ENCODE peak calls at places on chromosomes 6 and 20, in four cellular contexts. H, V, M and J are unnamed samples.

GRCh38 chr20:43583982-43584432 is 6.7 kb upstream of the IFT52 start:
- DNase-seq in H (peak; percentile 97), V (peak; percentile 51), M (no peak), J (no peak)

GRCh38 chr6:34068462-34069044 is 77.3 kb downstream of the GRM4 start:
- DNase-seq in H (no peak), V (no peak), M (no peak), J (no peak)

GRCh38 chr20:24502184-24502583 is 32.8 kb downstream of the SYNDIG1 start:
- DNase-seq in H (no peak), V (peak; percentile 2), M (no peak), J (no peak)

GRCh38 chr6:33609444-33610034 is 11.6 kb upstream of the ITPR3 start:
- DNase-seq in H (no peak), V (no peak), M (no peak), J (no peak)

GRCh38 chr6:157954150-157955117 is 27.2 kb upstream of the SYNJ2 start:
- DNase-seq in H (no peak), V (no peak), M (no peak), J (peak; percentile 20)

GRCh38 chr20:24289737-24290481 is 179.5 kb upstream of the SYNDIG1 start:
- DNase-seq in H (no peak), V (no peak), M (no peak), J (no peak)

GRCh38 chr6:24899647-24900325 is 36.0 kb downstream of the RIPOR2 start:
- DNase-seq in H (no peak), V (no peak), M (no peak), J (no peak)

GRCh38 chr20:43725666-43726065 is 1.1 kb downstream of the GTSF1L start:
- DNase-seq in H (no peak), V (no peak), M (no peak), J (no peak)

GRCh38 chr20:52975024-52975732 is 3.0 kb downstream of the TSHZ2 start:
- DNase-seq in H (no peak), V (no peak), M (no peak), J (no peak)

GRCh38 chr6:45608252-45608911 is 230.6 kb upstream of the SUPT3H start:
- DNase-seq in H (no peak), V (no peak), M (no peak), J (no peak)

GRCh38 chr6:128569737-128570438 is 49.5 kb upstream of the PTPRK start:
- DNase-seq in H (no peak), V (peak; percentile 87), M (no peak), J (no peak)

GRCh38 chr20:46999821-47000465 is 105.3 kb downstream of the EYA2 start:
- DNase-seq in H (no peak), V (no peak), M (no peak), J (no peak)

GRCh38 chr6:13307508-13307995 is 20.8 kb downstream of the TBC1D7 start:
- DNase-seq in H (no peak), V (no peak), M (no peak), J (peak; percentile 68)

GRCh38 chr6:10177703-10178102 is 237.2 kb downstream of the TFAP2A start:
- DNase-seq in H (no peak), V (no peak), M (no peak), J (no peak)

GRCh38 chr6:16723833-16724232 is 37.4 kb downstream of the ATXN1 start:
- DNase-seq in H (no peak), V (peak; percentile 69), M (no peak), J (peak; percentile 84)

GRCh38 chr20:63021356-63022321 is 14.9 kb upstream of the BHLHE23 start:
- DNase-seq in H (peak; percentile 84), V (no peak), M (no peak), J (no peak)

GRCh38 chr6:166526937-166527336 is 59.5 kb downstream of the RAMACL start:
- DNase-seq in H (no peak), V (no peak), M (no peak), J (no peak)

GRCh38 chr6:108453601-108454157 is 107.0 kb upstream of the FOXO3 start:
- DNase-seq in H (no peak), V (no peak), M (no peak), J (peak; percentile 88)

GRCh38 chr6:11947569-11947968 is 64.5 kb upstream of the HIVEP1 start:
- DNase-seq in H (no peak), V (no peak), M (no peak), J (no peak)

GRCh38 chr20:62163485-62163865 is 19.4 kb upstream of the MTG2 start:
- DNase-seq in H (no peak), V (no peak), M (no peak), J (no peak)

GRCh38 chr20:52937701-52938100 is 34.5 kb upstream of the TSHZ2 start:
- DNase-seq in H (no peak), V (no peak), M (no peak), J (no peak)

GRCh38 chr6:132764370-132764769 is 6.7 kb upstream of the VNN2 start:
- DNase-seq in H (no peak), V (no peak), M (no peak), J (no peak)

GRCh38 chr6:53805725-53806124 is 10.9 kb downstream of the LRRC1 start:
- DNase-seq in H (no peak), V (no peak), M (no peak), J (no peak)

GRCh38 chr6:125307150-125307838 is 5.5 kb upstream of the HDDC2 start:
- DNase-seq in H (no peak), V (no peak), M (no peak), J (no peak)

GRCh38 chr6:5950448-5950847 is 56.3 kb downstream of the NRN1 start:
- DNase-seq in H (no peak), V (no peak), M (no peak), J (no peak)

GRCh38 chr6:170057034-170057734 is 233.7 kb downstream of the DLL1 start:
- DNase-seq in H (no peak), V (no peak), M (no peak), J (no peak)